ENCODE peak calls at places on chromosomes 13 and 19, in four cellular contexts. Z is GM12878, T is SK-N-SH, A is GM12892. Y is an unnamed sample.

GRCh38 chr13:102277286-102277685 is 124.6 kb downstream of the FGF14 start:
- DNase-seq in Z (no peak), T (no peak), A (no peak), Y (no peak)

GRCh38 chr13:89199138-89199537 is 1528.0 kb downstream of the SLITRK5 start:
- DNase-seq in Z (no peak), T (no peak), A (no peak), Y (no peak)

GRCh38 chr19:32626969-32627368 is 46.0 kb downstream of the PDCD5 start:
- DNase-seq in Z (no peak), T (no peak), A (no peak), Y (no peak)

GRCh38 chr19:15222738-15223648 is 9.3 kb downstream of the EPHX3 start:
- DNase-seq in Z (peak), T (peak), A (peak), Y (peak)

GRCh38 chr13:39415003-39415402 is 188.0 kb downstream of the LHFPL6 start:
- DNase-seq in Z (no peak), T (no peak), A (no peak), Y (no peak)

GRCh38 chr19:50043967-50044366 is 18.2 kb downstream of the ZNF473 start:
- DNase-seq in Z (no peak), T (no peak), A (no peak), Y (no peak)

GRCh38 chr19:679418-680286 is 3.5 kb downstream of the FSTL3 start:
- DNase-seq in Z (no peak), T (peak), A (peak), Y (no peak)

GRCh38 chr19:4191044-4191443 is 8.6 kb downstream of the ANKRD24 start:
- DNase-seq in Z (no peak), T (no peak), A (no peak), Y (no peak)

GRCh38 chr19:6963937-6964336 is 57.3 kb downstream of the MBD3L2B start:
- DNase-seq in Z (no peak), T (no peak), A (no peak), Y (no peak)

GRCh38 chr13:66831317-66831716 is 398.8 kb downstream of the PCDH9 start:
- DNase-seq in Z (no peak), T (no peak), A (no peak), Y (no peak)

GRCh38 chr13:19685034-19685433 is 51.6 kb downstream of the MPHOSPH8 start:
- DNase-seq in Z (no peak), T (no peak), A (no peak), Y (no peak)

GRCh38 chr19:47778089-47778953 is at the start of gene SELENOW:
- DNase-seq in Z (peak), T (peak), A (peak), Y (peak)

GRCh38 chr19:27735314-27735713 is 1477.6 kb downstream of the UQCRFS1 start:
- DNase-seq in Z (no peak), T (no peak), A (no peak), Y (no peak)

GRCh38 chr13:98129059-98129741 is 13.7 kb upstream of the FARP1 start:
- DNase-seq in Z (no peak), T (no peak), A (no peak), Y (no peak)

GRCh38 chr19:32530773-32531172 is 50.2 kb upstream of the PDCD5 start:
- DNase-seq in Z (no peak), T (no peak), A (no peak), Y (no peak)

GRCh38 chr19:15432018-15432494 is 13.3 kb upstream of the AKAP8L start:
- DNase-seq in Z (no peak), T (peak), A (peak), Y (peak)

GRCh38 chr13:95676100-95676774 is 702 bp upstream of the DNAJC3 start:
- DNase-seq in Z (no peak), T (no peak), A (no peak), Y (no peak)

GRCh38 chr19:14978377-14978776 is 1.3 kb downstream of the SLC1A6 start:
- DNase-seq in Z (no peak), T (no peak), A (no peak), Y (no peak)

GRCh38 chr13:27034678-27035111 is 136.9 kb downstream of the USP12 start:
- DNase-seq in Z (no peak), T (no peak), A (no peak), Y (no peak)

GRCh38 chr13:73200432-73200831 is 141.6 kb downstream of the KLF5 start:
- DNase-seq in Z (no peak), T (no peak), A (no peak), Y (no peak)

GRCh38 chr13:100363874-100364273 is 224.7 kb downstream of the GGACT start:
- DNase-seq in Z (no peak), T (no peak), A (no peak), Y (no peak)

GRCh38 chr19:9427941-9428340 is 7.4 kb downstream of the ZNF266 start:
- DNase-seq in Z (no peak), T (no peak), A (no peak), Y (no peak)

GRCh38 chr13:98900442-98900841 is 77.4 kb downstream of the DOCK9 start:
- DNase-seq in Z (no peak), T (no peak), A (no peak), Y (no peak)

GRCh38 chr19:28288850-28289249 is 924.1 kb downstream of the UQCRFS1 start:
- DNase-seq in Z (no peak), T (no peak), A (no peak), Y (no peak)

GRCh38 chr13:113050856-113051431 is 54.6 kb upstream of the F7 start:
- DNase-seq in Z (no peak), T (no peak), A (no peak), Y (no peak)

GRCh38 chr19:13774217-13775191 is at the start of gene C19orf53:
- DNase-seq in Z (peak), T (peak), A (peak), Y (peak)

GRCh38 chr13:51786425-51787010 is 17.4 kb downstream of the DHRS12 start:
- DNase-seq in Z (no peak), T (no peak), A (no peak), Y (no peak)

GRCh38 chr13:113962386-113962785 is 11.5 kb downstream of the C13orf46 start:
- DNase-seq in Z (no peak), T (no peak), A (no peak), Y (no peak)

GRCh38 chr13:60402022-60402421 is 5.0 kb downstream of the TDRD3 start:
- DNase-seq in Z (no peak), T (no peak), A (no peak), Y (no peak)

GRCh38 chr19:45472557-45473365 is 5.0 kb downstream of the FOSB start:
- DNase-seq in Z (no peak), T (no peak), A (no peak), Y (no peak)

GRCh38 chr19:6677495-6677894 is 7.5 kb upstream of the TNFSF14 start:
- DNase-seq in Z (no peak), T (no peak), A (no peak), Y (no peak)

GRCh38 chr19:49597703-49597974 is 6.7 kb downstream of the PRR12 start:
- DNase-seq in Z (no peak), T (no peak), A (no peak), Y (no peak)

GRCh38 chr19:48623556-48624066 is 4.3 kb downstream of the SPHK2 start:
- DNase-seq in Z (no peak), T (peak), A (no peak), Y (no peak)

GRCh38 chr13:101144808-101145419 is 271.4 kb downstream of the NALCN start:
- DNase-seq in Z (peak), T (peak), A (no peak), Y (no peak)

GRCh38 chr19:6378036-6378435 is 2.3 kb upstream of the PSPN start:
- DNase-seq in Z (no peak), T (no peak), A (no peak), Y (no peak)

GRCh38 chr19:35991731-35992450 is 3.1 kb upstream of the SDHAF1 start:
- DNase-seq in Z (no peak), T (no peak), A (no peak), Y (no peak)

GRCh38 chr13:77516342-77516789 is 19.1 kb upstream of the SCEL start:
- DNase-seq in Z (no peak), T (no peak), A (no peak), Y (no peak)

DNA sequence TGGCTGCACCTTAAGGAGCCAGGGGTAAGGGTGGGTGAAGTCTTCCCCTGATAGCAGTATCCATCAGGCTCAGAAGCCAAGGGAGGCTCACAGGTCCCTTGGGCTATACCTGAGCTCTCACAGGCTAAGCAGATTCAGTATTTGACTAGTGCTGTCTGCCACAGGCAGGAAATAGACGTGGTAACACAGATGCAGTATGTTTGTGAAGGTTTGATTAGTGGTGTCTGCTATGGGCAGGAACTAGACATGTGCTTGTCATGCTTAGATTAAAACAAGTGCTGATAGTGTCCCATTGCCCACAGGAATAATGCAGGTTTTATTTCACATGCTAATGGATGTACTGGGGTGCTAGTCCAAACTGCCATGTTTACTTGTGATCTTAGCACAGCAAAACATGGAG is 4.0 kb downstream of the SYT5 start:
- DNase-seq in Z (no peak), T (no peak), A (no peak), Y (no peak)
- TF ChIP-seq TAF1 in Z (no peak), T (no peak), A (no peak), Y (no peak)

GRCh38 chr13:34357435-34358232 is 539.7 kb downstream of the RFC3 start:
- DNase-seq in Z (no peak), T (no peak), A (no peak), Y (no peak)

GRCh38 chr13:34351134-34351533 is 533.2 kb downstream of the RFC3 start:
- DNase-seq in Z (no peak), T (no peak), A (no peak), Y (no peak)

GRCh38 chr13:34349091-34349722 is 531.3 kb downstream of the RFC3 start:
- DNase-seq in Z (no peak), T (no peak), A (no peak), Y (no peak)

GRCh38 chr13:34356686-34357434 is 538.9 kb downstream of the RFC3 start:
- DNase-seq in Z (no peak), T (no peak), A (no peak), Y (no peak)

DNA sequence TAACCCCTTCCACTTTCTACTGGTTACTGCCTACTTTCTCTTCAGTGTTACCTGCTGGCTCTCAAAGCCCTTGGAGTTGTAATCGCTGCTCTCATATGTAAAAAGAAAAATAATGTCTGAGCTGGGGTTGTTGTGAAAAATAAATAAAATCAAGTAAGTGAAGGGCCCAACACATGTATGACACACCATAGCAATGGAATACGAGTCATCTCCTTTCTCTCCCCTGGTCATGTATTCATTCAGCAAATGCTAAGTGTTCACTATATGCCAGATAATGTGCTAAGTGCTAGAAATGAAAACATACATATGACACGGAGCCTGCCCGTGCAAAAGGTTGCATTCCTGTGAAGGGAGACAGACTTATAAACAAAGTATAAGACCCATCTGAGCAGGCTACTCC is 535.0 kb downstream of the RFC3 start:
- DNase-seq in Z (no peak), T (no peak), A (no peak), Y (no peak)
- TF ChIP-seq TAF1 in Z (no peak), T (no peak), A (no peak), Y (no peak)

DNA sequence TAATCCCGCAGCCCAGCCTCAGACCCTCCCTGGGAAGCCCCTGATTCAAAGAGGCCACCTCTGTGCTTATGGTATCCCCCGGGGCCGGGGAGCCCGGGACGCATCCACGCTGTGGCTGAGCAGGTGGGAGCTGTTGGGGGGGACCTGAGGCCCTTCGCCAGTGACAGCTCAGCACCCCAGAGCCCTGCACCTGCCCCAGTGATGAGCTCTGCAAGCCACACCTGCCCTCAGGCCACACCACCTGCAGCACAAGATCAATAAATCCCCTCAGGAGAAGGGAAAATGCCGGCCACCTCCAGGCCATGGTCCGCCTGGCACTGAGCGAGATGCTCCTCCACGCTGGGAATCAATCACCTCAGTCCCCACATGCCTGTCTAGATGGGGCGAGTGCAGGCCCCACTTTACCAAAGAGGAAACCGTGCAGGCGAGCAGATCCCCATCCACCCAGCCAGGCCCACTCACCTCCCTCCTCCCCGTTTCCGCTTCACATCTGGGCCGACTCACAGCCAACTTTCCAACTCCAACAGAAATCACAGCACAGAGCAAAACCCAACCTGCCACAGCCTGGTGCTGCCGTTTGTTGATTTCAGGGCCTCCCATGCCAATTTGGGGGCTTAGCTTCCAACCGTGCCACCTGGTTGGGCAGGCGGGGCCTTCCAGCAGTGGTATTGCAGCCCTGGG is 12.8 kb downstream of the MOB3A start:
- DNase-seq in Z (no peak), T (peak), A (peak), Y (no peak)
- TF ChIP-seq TAF1 in Z (peak), T (no peak), A (peak), Y (peak)

GRCh38 chr13:21321269-21321668 is 137.8 kb downstream of the ZDHHC20 start:
- DNase-seq in Z (no peak), T (no peak), A (no peak), Y (no peak)

GRCh38 chr13:21320642-21321034 is 138.5 kb downstream of the ZDHHC20 start:
- DNase-seq in Z (no peak), T (no peak), A (no peak), Y (no peak)

GRCh38 chr13:21319869-21320641 is 139.0 kb downstream of the ZDHHC20 start:
- DNase-seq in Z (no peak), T (no peak), A (no peak), Y (no peak)

GRCh38 chr13:21318891-21319532 is 140.1 kb downstream of the ZDHHC20 start:
- DNase-seq in Z (no peak), T (no peak), A (no peak), Y (no peak)

GRCh38 chr13:21316376-21316775 is 139.9 kb downstream of the MRPL57 start:
- DNase-seq in Z (no peak), T (no peak), A (no peak), Y (no peak)
- TF ChIP-seq TAF1 in Z (no peak), T (no peak), A (no peak), Y (no peak)

DNA sequence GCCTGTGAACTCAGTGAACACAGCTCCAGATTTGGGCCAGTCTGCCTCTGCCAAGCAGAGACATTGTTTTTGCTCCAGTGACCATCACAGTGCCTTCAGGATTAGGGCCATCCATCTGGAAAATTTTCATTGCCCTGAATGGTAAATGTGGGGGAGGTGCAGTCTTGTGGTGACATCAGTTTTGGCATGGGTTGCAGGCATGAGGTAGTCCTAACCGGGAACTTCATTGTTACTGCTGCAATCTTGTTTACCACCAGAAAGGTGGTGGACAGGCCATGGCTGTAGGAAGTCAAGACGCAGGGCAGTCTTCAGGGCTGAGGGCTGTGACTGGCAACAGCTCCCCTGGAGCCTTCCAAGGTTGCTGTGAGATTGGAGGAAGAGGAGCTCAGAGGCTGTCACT is 55.2 kb downstream of the SPATA13 start:
- DNase-seq in Z (no peak), T (no peak), A (no peak), Y (no peak)
- TF ChIP-seq TAF1 in Z (no peak), T (no peak), A (no peak), Y (no peak)

GRCh38 chr13:50141660-50142010 is 126.4 kb downstream of the KCNRG start:
- DNase-seq in Z (no peak), T (no peak), A (no peak), Y (no peak)

GRCh38 chr13:50140153-50140552 is 124.9 kb downstream of the KCNRG start:
- DNase-seq in Z (no peak), T (no peak), A (no peak), Y (no peak)

GRCh38 chr13:50140742-50141659 is 125.8 kb downstream of the KCNRG start:
- DNase-seq in Z (no peak), T (no peak), A (no peak), Y (no peak)

GRCh38 chr13:50149143-50149703 is 134.0 kb downstream of the KCNRG start:
- DNase-seq in Z (no peak), T (no peak), A (no peak), Y (no peak)

DNA sequence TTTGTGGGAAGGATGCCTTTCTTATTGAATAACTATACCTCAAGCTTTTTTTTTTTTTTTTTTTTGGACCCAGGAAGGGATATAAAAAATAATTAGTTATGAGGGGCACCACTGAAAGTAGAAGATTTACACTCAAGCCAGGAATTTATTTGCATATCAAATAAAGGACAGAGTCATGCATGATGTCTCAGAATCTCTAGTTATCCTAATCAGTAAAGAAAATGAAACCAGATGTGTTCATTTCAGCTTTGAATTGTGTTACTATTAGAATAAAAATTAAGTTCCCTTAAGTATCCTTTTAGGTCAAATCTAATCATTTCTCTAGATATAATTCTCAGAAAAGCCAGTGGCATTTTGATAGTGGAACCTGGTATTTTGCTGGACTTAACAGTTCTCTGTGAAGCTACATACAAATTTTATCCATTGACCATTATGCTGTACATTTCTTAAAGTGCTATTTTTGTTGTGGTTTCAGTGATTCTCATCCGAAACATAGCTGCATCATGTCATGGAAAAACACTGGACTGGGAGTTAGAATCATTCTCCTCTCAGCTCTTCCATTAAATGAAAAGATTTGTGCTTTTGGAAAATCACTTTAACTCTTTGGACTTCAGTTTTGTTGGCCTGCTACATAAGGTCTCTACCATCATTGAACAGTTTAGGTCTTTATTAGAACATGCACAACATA is 129.4 kb downstream of the KCNRG start:
- DNase-seq in Z (no peak), T (no peak), A (no peak), Y (no peak)
- TF ChIP-seq TAF1 in Z (no peak), T (no peak), A (no peak), Y (no peak)

GRCh38 chr19:19260417-19260816 is 12.7 kb downstream of the TM6SF2 start:
- DNase-seq in Z (no peak), T (no peak), A (no peak), Y (peak)
- TF ChIP-seq TAF1 in Z (no peak), T (no peak), A (no peak), Y (no peak)